ENCODE peak calls at places on chromosomes 7 and 10, in seven cellular contexts. M, L, H, N, I, B and E are unnamed samples.

GRCh38 chr10:75771606-75772005 is 340.2 kb downstream of the LRMDA start:
- DNase-seq in H (no peak), L (no peak), N (no peak), I (no peak), M (no peak), B (no peak), E (no peak)

GRCh38 chr7:88758355-88759215 is 915 bp upstream of the ZNF804B start:
- DNase-seq in M (no peak), B (no peak), I (no peak), N (no peak), L (peak), H (peak), E (peak)

GRCh38 chr7:20191044-20191867 is 25.9 kb downstream of the MACC1 start:
- DNase-seq in N (no peak), L (no peak), M (no peak), H (no peak), I (no peak), B (no peak), E (no peak)

GRCh38 chr7:123747620-123748141 is 1.1 kb downstream of the WASL start:
- DNase-seq in H (peak), M (no peak), L (peak), I (peak), N (no peak), B (peak), E (peak)

GRCh38 chr7:2760098-2760889 is 72.3 kb downstream of the AMZ1 start:
- DNase-seq in H (peak), N (no peak), M (no peak), B (no peak), I (peak), L (peak), E (peak)

GRCh38 chr10:132414402-132415016 is 17.5 kb downstream of the PWWP2B start:
- DNase-seq in B (no peak), I (no peak), L (no peak), N (no peak), H (no peak), M (no peak), E (no peak)

GRCh38 chr10:118871244-118871865 is 116.6 kb upstream of the CACUL1 start:
- DNase-seq in M (no peak), H (no peak), L (no peak), B (no peak), N (no peak), I (no peak), E (no peak)

GRCh38 chr7:98236366-98237185 is 15.5 kb downstream of the TECPR1 start:
- DNase-seq in I (no peak), L (no peak), M (no peak), B (no peak), N (no peak), H (no peak), E (no peak)

GRCh38 chr10:47037654-47038425 is 126.6 kb downstream of the PTPN20 start:
- DNase-seq in M (peak), L (no peak), B (no peak), I (no peak), H (no peak), N (no peak), E (no peak)

GRCh38 chr10:119279441-119279840 is 72.1 kb downstream of the GRK5 start:
- DNase-seq in I (no peak), M (no peak), N (no peak), H (no peak), B (no peak), L (no peak), E (no peak)

GRCh38 chr10:91635401-91636400 is 2.8 kb upstream of the PPP1R3C start:
- DNase-seq in H (peak), M (no peak), B (peak), N (no peak), I (peak), L (no peak), E (peak)

GRCh38 chr10:86958109-86958830 is at the start of gene SNCG:
- DNase-seq in B (no peak), H (peak), I (no peak), M (no peak), L (peak), N (no peak), E (no peak)

GRCh38 chr10:31619410-31620095 is 300.5 kb downstream of the ZEB1 start:
- DNase-seq in L (peak), M (no peak), I (no peak), N (no peak), B (no peak), H (no peak), E (no peak)

GRCh38 chr7:49800031-49800430 is 26.6 kb downstream of the VWC2 start:
- DNase-seq in M (no peak), N (no peak), H (no peak), I (no peak), L (no peak), B (no peak), E (no peak)

GRCh38 chr7:143305423-143306070 is 10.4 kb upstream of the CLCN1 start:
- DNase-seq in B (peak), N (peak), L (peak), I (peak), M (peak), H (peak), E (no peak)

GRCh38 chr10:30557884-30558283 is 71.7 kb downstream of the LYZL2 start:
- DNase-seq in B (no peak), H (no peak), N (no peak), M (no peak), L (no peak), I (no peak), E (peak)

GRCh38 chr7:28002638-28003037 is 178.0 kb downstream of the JAZF1 start:
- DNase-seq in I (no peak), B (no peak), M (no peak), L (no peak), H (no peak), N (no peak), E (no peak)

GRCh38 chr7:19919156-19920085 is 146.0 kb upstream of the TMEM196 start:
- DNase-seq in M (no peak), B (no peak), L (no peak), H (no peak), N (no peak), I (no peak), E (no peak)

GRCh38 chr7:19772858-19773337 is 519 bp downstream of the TMEM196 start:
- DNase-seq in L (no peak), B (no peak), N (no peak), H (peak), I (no peak), M (no peak), E (peak)

GRCh38 chr10:93440591-93441012 is 41.5 kb downstream of the MYOF start:
- DNase-seq in M (no peak), B (no peak), N (no peak), I (no peak), H (no peak), L (no peak), E (no peak)

GRCh38 chr7:40815512-40815911 is 680.7 kb downstream of the SUGCT start:
- DNase-seq in N (no peak), M (no peak), L (no peak), I (no peak), H (no peak), B (no peak), E (no peak)

GRCh38 chr10:118343115-118343514 is 991 bp upstream of the FAM204A start:
- DNase-seq in B (no peak), L (no peak), H (no peak), N (no peak), I (no peak), M (no peak), E (no peak)

GRCh38 chr7:158406817-158407216 is 180.8 kb downstream of the PTPRN2 start:
- DNase-seq in I (no peak), M (no peak), N (no peak), L (peak), B (no peak), H (no peak), E (no peak)

GRCh38 chr10:69869291-69869841 is 67.7 kb downstream of the COL13A1 start:
- DNase-seq in M (no peak), B (no peak), H (no peak), N (no peak), L (no peak), I (peak), E (no peak)

GRCh38 chr7:110130669-110131068 is 960.3 kb upstream of the LRRN3 start:
- DNase-seq in M (no peak), L (no peak), I (no peak), N (no peak), H (no peak), B (no peak), E (no peak)

GRCh38 chr10:86678999-86679792 is 10.9 kb downstream of the LDB3 start:
- DNase-seq in I (no peak), L (no peak), M (no peak), H (no peak), B (no peak), N (no peak), E (no peak)

GRCh38 chr10:96496281-96496925 is 17.3 kb downstream of the TLL2 start:
- DNase-seq in N (no peak), B (no peak), H (no peak), L (no peak), I (no peak), M (peak), E (no peak)